ENCODE peak calls at places on chromosomes 5 and 9, in five cellular contexts. Y is HCT116, F is HepG2, I is H1, O is K562. L is an unnamed sample.

GRCh38 chr9:111287127-111287526 is 42.9 kb downstream of the OR2K2 start:
- DNase-seq in Y (peak; percentile 7), O (no peak), F (no peak), I (no peak), L (peak; percentile 36)

GRCh38 chr9:101449071-101449721 is 13.6 kb upstream of the ALDOB start:
- DNase-seq in F (no peak), Y (peak; percentile 83), I (peak; percentile 92), O (peak; percentile 86), L (peak; percentile 69)

GRCh38 chr5:23730023-23730422 is 222.6 kb downstream of the PRDM9 start:
- DNase-seq in I (no peak), O (no peak), Y (no peak), F (no peak), L (no peak)

GRCh38 chr9:136808075-136808780 is 480 bp downstream of the RABL6 start:
- DNase-seq in Y (no peak), O (peak; percentile 57), I (peak; percentile 64), F (no peak), L (no peak)

GRCh38 chr9:110049699-110050450 is 158.1 kb downstream of the C9orf152 start:
- DNase-seq in Y (no peak), I (peak; percentile 71), F (no peak), O (no peak), L (no peak)

GRCh38 chr5:119304439-119304838 is 51.4 kb upstream of the TNFAIP8 start:
- DNase-seq in O (no peak), F (peak; percentile 60), I (no peak), Y (no peak), L (no peak)

GRCh38 chr5:180467028-180467427 is 27.2 kb upstream of the CNOT6 start:
- DNase-seq in Y (no peak), O (no peak), I (no peak), F (no peak), L (no peak)

GRCh38 chr5:138448481-138449398 is 9.9 kb downstream of the REEP2 start:
- DNase-seq in O (no peak), F (no peak), Y (no peak), I (no peak), L (no peak)

GRCh38 chr5:57738306-57738705 is 255.7 kb upstream of the ACTBL2 start:
- DNase-seq in O (no peak), I (no peak), F (no peak), Y (no peak), L (no peak)

GRCh38 chr9:110777843-110778215 is 109.2 kb downstream of the MUSK start:
- DNase-seq in O (no peak), I (no peak), F (no peak), Y (no peak), L (no peak)

GRCh38 chr9:22683393-22684075 is 236.9 kb downstream of the DMRTA1 start:
- DNase-seq in Y (no peak), F (no peak), O (no peak), I (no peak), L (no peak)

GRCh38 chr5:173495225-173495904 is 121.1 kb downstream of the BOD1 start:
- DNase-seq in Y (no peak), O (no peak), F (no peak), I (no peak), L (no peak)

GRCh38 chr5:54705994-54706616 is 188.5 kb downstream of the SNX18 start:
- DNase-seq in Y (no peak), I (no peak), O (no peak), F (no peak), L (no peak)

GRCh38 chr5:154893381-154893780 is 35.0 kb downstream of the CNOT8 start:
- DNase-seq in O (no peak), F (no peak), Y (no peak), I (no peak), L (no peak)

GRCh38 chr9:36450110-36450732 is 50.2 kb upstream of the RNF38 start:
- DNase-seq in F (peak; percentile 66), Y (peak; percentile 22), O (peak; percentile 54), I (no peak), L (no peak)

GRCh38 chr5:137305971-137306592 is 193.0 kb downstream of the SPOCK1 start:
- DNase-seq in O (no peak), Y (no peak), I (no peak), F (no peak), L (no peak)

GRCh38 chr9:121326130-121326838 is 43.8 kb downstream of the STOM start:
- DNase-seq in Y (no peak), F (no peak), O (no peak), I (no peak), L (peak; percentile 5)

GRCh38 chr5:172399826-172400225 is 54.5 kb downstream of the SH3PXD2B start:
- DNase-seq in I (no peak), Y (no peak), F (no peak), O (no peak), L (no peak)

GRCh38 chr9:93667006-93667405 is 90.6 kb downstream of the PHF2 start:
- DNase-seq in I (no peak), F (no peak), Y (no peak), O (no peak), L (no peak)

GRCh38 chr9:25964239-25964638 is 286.0 kb upstream of the TUSC1 start:
- DNase-seq in I (peak; percentile 51), O (no peak), Y (peak; percentile 1), F (peak; percentile 47), L (peak; percentile 72)

GRCh38 chr9:127783111-127783621 is 2.7 kb upstream of the CDK9 start:
- DNase-seq in O (no peak), F (no peak), I (no peak), Y (no peak), L (no peak)

GRCh38 chr5:140806834-140807775 is at the start of gene PCDHA4:
- DNase-seq in O (peak; percentile 47), I (peak; percentile 94), F (peak; percentile 9), Y (no peak), L (peak; percentile 43)

GRCh38 chr5:140114341-140115185 is 654 bp downstream of the PURA start:
- DNase-seq in Y (no peak), I (peak; percentile 79), F (no peak), O (peak; percentile 65), L (no peak)

GRCh38 chr5:61969761-61970160 is 336.2 kb upstream of the KIF2A start:
- DNase-seq in Y (no peak), I (no peak), F (no peak), O (no peak), L (no peak)

GRCh38 chr5:175195698-175196656 is 248.0 kb downstream of the DRD1 start:
- DNase-seq in I (no peak), Y (peak; percentile 18), F (peak; percentile 78), O (no peak), L (no peak)

GRCh38 chr5:91142819-91143218 is 240.3 kb downstream of the ARRDC3 start:
- DNase-seq in I (no peak), Y (no peak), F (no peak), O (no peak), L (no peak)

GRCh38 chr9:131233989-131234388 is 42.3 kb downstream of the FAM78A start:
- DNase-seq in Y (no peak), I (no peak), F (no peak), O (no peak), L (no peak)

GRCh38 chr5:100905259-100905914 is 2.3 kb upstream of the ST8SIA4 start:
- DNase-seq in Y (no peak), I (no peak), O (no peak), F (no peak), L (no peak)

GRCh38 chr9:126503333-126504085 is 110.2 kb upstream of the LMX1B start:
- DNase-seq in F (no peak), Y (no peak), O (no peak), I (no peak), L (no peak)

GRCh38 chr5:136615251-136615650 is 249.9 kb upstream of the TRPC7 start:
- DNase-seq in O (no peak), Y (no peak), F (no peak), I (no peak), L (no peak)

DNA sequence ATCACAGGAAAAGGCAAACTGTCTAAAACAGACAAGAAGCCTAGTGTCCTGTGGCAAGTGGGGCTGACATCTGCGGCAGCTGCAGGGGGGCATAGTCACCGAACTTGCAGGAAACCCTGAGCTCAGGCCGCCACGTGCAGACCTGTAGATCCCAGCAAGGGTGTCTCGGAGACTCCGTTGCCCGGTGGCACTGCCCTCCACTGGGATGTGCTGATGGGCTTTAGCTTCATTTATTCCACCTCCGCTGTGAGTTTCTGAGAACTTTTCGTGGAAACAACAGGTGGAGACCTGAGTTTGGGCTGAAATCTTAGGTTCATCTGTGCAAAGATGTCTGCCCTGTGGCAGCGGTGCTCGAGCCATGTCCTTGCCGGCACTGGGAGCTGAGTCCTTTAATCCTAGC is 22.1 kb downstream of the CEP72 start:
- DNase-seq in I (peak; percentile 39), F (no peak), O (no peak), Y (no peak), L (no peak)
- TF ChIP-seq ZNF274 in I (no peak), F (no peak), O (no peak), Y (no peak), L (no peak)

DNA sequence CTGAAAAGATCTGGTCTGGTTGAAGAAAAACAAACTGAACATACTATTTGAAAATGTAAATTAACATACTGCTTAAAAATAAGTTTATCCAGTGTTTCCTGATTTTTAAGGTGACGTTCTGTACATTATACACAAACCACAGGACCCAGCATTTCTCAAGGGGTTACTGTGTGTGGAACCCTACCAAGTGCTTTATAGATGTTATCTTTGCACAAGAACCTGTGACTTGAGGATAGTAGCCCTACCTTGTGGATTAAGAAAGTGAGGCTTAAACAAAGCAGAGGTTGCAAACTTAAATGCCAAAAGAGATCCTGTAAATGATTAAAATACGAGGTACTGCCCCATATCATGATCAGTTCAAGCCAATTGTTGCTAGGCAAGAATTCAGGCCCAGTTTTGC is 4.7 kb downstream of the KLF9 start:
- DNase-seq in Y (no peak), I (no peak), O (no peak), F (no peak), L (no peak)
- TF ChIP-seq ZNF274 in Y (no peak), I (no peak), O (no peak), F (no peak), L (no peak)

GRCh38 chr9:129604766-129605163 is 16.1 kb downstream of the C9orf50 start:
- DNase-seq in Y (no peak), F (no peak), O (no peak), I (no peak), L (no peak)
- TF ChIP-seq ZNF274 in Y (no peak), F (no peak), O (no peak), I (no peak), L (no peak)

DNA sequence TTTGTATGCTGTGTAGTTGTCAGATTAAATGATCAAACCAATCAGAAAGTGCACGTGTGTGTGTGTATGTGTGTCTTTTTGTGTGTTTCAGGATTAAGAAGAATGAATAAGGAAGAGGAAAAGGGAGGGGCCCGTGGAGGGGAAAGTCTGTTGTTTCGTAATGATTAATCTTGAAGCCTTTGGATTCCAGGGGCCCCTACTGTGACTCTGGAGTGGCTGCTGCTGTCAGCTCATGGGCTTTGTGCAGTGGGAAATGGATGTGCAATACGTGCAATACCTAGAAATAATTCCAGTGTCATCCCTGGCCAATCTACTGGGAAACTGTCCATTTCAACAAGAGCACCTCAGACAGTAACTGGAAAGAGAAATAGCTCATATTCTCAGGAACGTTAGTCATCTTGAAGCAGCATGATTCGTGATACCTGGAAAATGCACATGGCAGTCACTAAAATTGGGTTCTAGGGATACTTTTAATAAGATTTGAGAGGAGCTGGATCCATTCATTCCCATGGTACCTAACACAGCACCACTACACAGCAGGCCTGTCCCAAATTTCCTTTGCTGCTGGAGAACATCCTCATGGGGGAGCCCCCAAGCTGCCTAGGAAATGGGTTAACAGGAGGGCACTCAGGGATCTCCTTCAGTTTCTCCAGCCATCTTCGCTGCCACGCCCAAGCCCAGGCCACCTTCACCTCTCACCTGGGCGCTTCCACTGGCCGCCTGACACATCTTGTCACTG is 186.3 kb downstream of the NR3C1 start:
- DNase-seq in F (peak; percentile 32), I (no peak), O (peak; percentile 29), Y (no peak), L (no peak)
- TF ChIP-seq ZNF274 in F (no peak), I (no peak), O (no peak), Y (no peak), L (no peak)